ENCODE peak calls at places on chromosomes 11 and 22, in ten cellular contexts. Q is heart left ventricle, Z is IMR-90, F is AG10803, X is coronary artery, K is choroid plexus epithelial cell, D is transverse colon, G is WERI-Rb-1, N is epithelial cell of proximal tubule, L is fibroblast of the aortic adventitia. E is an unnamed sample.

GRCh38 chr11:64545605-64546004 is 45.4 kb upstream of the SLC22A12 start:
- DNase-seq in Q (no peak), Z (peak), F (peak), X (no peak), K (peak), D (no peak), G (no peak), N (peak), L (peak), E (no peak)

GRCh38 chr11:23311986-23312940 is 452.0 kb upstream of the CCDC179 start:
- DNase-seq in Q (no peak), Z (peak), F (peak), X (no peak), K (peak), D (no peak), G (no peak), N (no peak), L (no peak), E (no peak)

GRCh38 chr11:66443602-66444001 is 5.0 kb upstream of the MRPL11 start:
- DNase-seq in Q (no peak), Z (peak), F (peak), X (no peak), K (peak), D (no peak), G (no peak), N (no peak), L (peak), E (no peak)

GRCh38 chr11:34052608-34053160 is 1.2 kb downstream of the CAPRIN1 start:
- DNase-seq in Q (no peak), Z (no peak), F (no peak), X (no peak), K (no peak), D (peak), G (peak), N (no peak), L (no peak), E (peak)

GRCh38 chr11:61709572-61709971 is 29.4 kb downstream of the DAGLA start:
- DNase-seq in Q (no peak), Z (no peak), F (no peak), X (no peak), K (no peak), D (no peak), G (no peak), N (no peak), L (no peak), E (no peak)

GRCh38 chr22:42560781-42561180 is 7.0 kb downstream of the SERHL2 start:
- DNase-seq in Q (no peak), Z (no peak), F (no peak), X (no peak), K (peak), D (no peak), G (peak), N (no peak), L (no peak), E (peak)

GRCh38 chr11:118789501-118790356 is 1.2 kb downstream of the DDX6 start:
- DNase-seq in Q (no peak), Z (no peak), F (peak), X (no peak), K (peak), D (no peak), G (no peak), N (no peak), L (peak), E (no peak)

GRCh38 chr11:78698612-78699011 is 123.9 kb upstream of the NARS2 start:
- DNase-seq in Q (peak), Z (peak), F (peak), X (peak), K (peak), D (no peak), G (no peak), N (no peak), L (peak), E (no peak)

GRCh38 chr22:29062286-29062949 is 787 bp upstream of the C22orf31 start:
- DNase-seq in Q (no peak), Z (no peak), F (no peak), X (no peak), K (no peak), D (no peak), G (no peak), N (no peak), L (peak), E (no peak)

GRCh38 chr11:69466039-69466438 is 15.4 kb upstream of the LINC01488 start:
- DNase-seq in Q (peak), Z (no peak), F (no peak), X (no peak), K (no peak), D (no peak), G (no peak), N (no peak), L (no peak), E (no peak)

GRCh38 chr11:80103149-80103859 is 662.5 kb upstream of the TENM4 start:
- DNase-seq in Q (no peak), Z (peak), F (peak), X (no peak), K (peak), D (no peak), G (no peak), N (peak), L (peak), E (no peak)

GRCh38 chr11:74318241-74318932 is 6.9 kb upstream of the P4HA3 start:
- DNase-seq in Q (no peak), Z (peak), F (no peak), X (no peak), K (peak), D (no peak), G (no peak), N (no peak), L (peak), E (no peak)

GRCh38 chr11:103581680-103582265 is 454.7 kb upstream of the DDI1 start:
- DNase-seq in Q (no peak), Z (peak), F (no peak), X (no peak), K (peak), D (no peak), G (no peak), N (no peak), L (peak), E (no peak)

GRCh38 chr11:131998020-131998419 is 627.6 kb downstream of the NTM start:
- DNase-seq in Q (no peak), Z (no peak), F (no peak), X (no peak), K (no peak), D (peak), G (no peak), N (no peak), L (no peak), E (no peak)

GRCh38 chr22:30866216-30866615 is 102.4 kb downstream of the MORC2 start:
- DNase-seq in Q (no peak), Z (no peak), F (no peak), X (peak), K (no peak), D (no peak), G (no peak), N (no peak), L (no peak), E (no peak)

GRCh38 chr11:36689442-36689841 is 91.4 kb upstream of the RAG2 start:
- DNase-seq in Q (no peak), Z (no peak), F (no peak), X (no peak), K (no peak), D (no peak), G (no peak), N (no peak), L (no peak), E (no peak)

GRCh38 chr22:42716649-42717127 is 4.0 kb downstream of the A4GALT start:
- DNase-seq in Q (no peak), Z (no peak), F (no peak), X (no peak), K (no peak), D (peak), G (no peak), N (no peak), L (no peak), E (peak)

GRCh38 chr11:37811349-37811748 is 1213.3 kb upstream of the RAG2 start:
- DNase-seq in Q (peak), Z (no peak), F (no peak), X (no peak), K (no peak), D (no peak), G (no peak), N (no peak), L (no peak), E (no peak)

GRCh38 chr11:11969380-11970215 is 38.8 kb downstream of the DKK3 start:
- DNase-seq in Q (peak), Z (no peak), F (peak), X (peak), K (no peak), D (no peak), G (no peak), N (no peak), L (no peak), E (no peak)

GRCh38 chr22:20141186-20142077 is 9.4 kb downstream of the CCDC188 start:
- DNase-seq in Q (peak), Z (peak), F (peak), X (no peak), K (peak), D (no peak), G (no peak), N (peak), L (peak), E (no peak)

GRCh38 chr11:96028746-96029145 is 104.8 kb upstream of the MTMR2 start:
- DNase-seq in Q (no peak), Z (no peak), F (no peak), X (no peak), K (no peak), D (no peak), G (no peak), N (no peak), L (no peak), E (no peak)

GRCh38 chr11:900545-900944 is 10.1 kb downstream of the CHID1 start:
- DNase-seq in Q (no peak), Z (no peak), F (no peak), X (no peak), K (no peak), D (no peak), G (no peak), N (no peak), L (no peak), E (no peak)

GRCh38 chr11:8283510-8284272 is 20.0 kb upstream of the LMO1 start:
- DNase-seq in Q (no peak), Z (no peak), F (no peak), X (peak), K (no peak), D (no peak), G (peak), N (no peak), L (no peak), E (peak)

GRCh38 chr11:115247404-115247803 is 256.8 kb downstream of the CADM1 start:
- DNase-seq in Q (no peak), Z (no peak), F (peak), X (no peak), K (peak), D (no peak), G (no peak), N (peak), L (no peak), E (no peak)

GRCh38 chr11:134119094-134119493 is 50.2 kb downstream of the JAM3 start:
- DNase-seq in Q (no peak), Z (peak), F (peak), X (no peak), K (peak), D (no peak), G (no peak), N (no peak), L (peak), E (no peak)

GRCh38 chr22:19057539-19057938 is 64.7 kb downstream of the DGCR2 start:
- DNase-seq in Q (peak), Z (no peak), F (no peak), X (no peak), K (no peak), D (no peak), G (no peak), N (no peak), L (no peak), E (no peak)

GRCh38 chr11:2470495-2470894 is 25.7 kb downstream of the KCNQ1 start:
- DNase-seq in Q (peak), Z (no peak), F (no peak), X (no peak), K (no peak), D (no peak), G (no peak), N (no peak), L (no peak), E (no peak)

GRCh38 chr22:31185056-31185455 is 25.1 kb downstream of the RNF185 start:
- DNase-seq in Q (no peak), Z (peak), F (peak), X (no peak), K (peak), D (no peak), G (no peak), N (no peak), L (peak), E (no peak)

GRCh38 chr11:62601114-62601363 is 626 bp downstream of the MTA2 start:
- DNase-seq in Q (no peak), Z (no peak), F (peak), X (no peak), K (peak), D (peak), G (no peak), N (no peak), L (no peak), E (no peak)

GRCh38 chr11:96311120-96311568 is 31.9 kb downstream of the MAML2 start:
- DNase-seq in Q (no peak), Z (peak), F (peak), X (no peak), K (peak), D (no peak), G (no peak), N (no peak), L (peak), E (no peak)

GRCh38 chr11:90770007-90770406 is 547.2 kb upstream of the CHORDC1 start:
- DNase-seq in Q (no peak), Z (no peak), F (no peak), X (no peak), K (no peak), D (no peak), G (no peak), N (no peak), L (no peak), E (no peak)

GRCh38 chr11:126102436-126102894 is 39.8 kb upstream of the CDON start:
- DNase-seq in Q (no peak), Z (peak), F (peak), X (no peak), K (peak), D (peak), G (no peak), N (no peak), L (peak), E (no peak)

DNA sequence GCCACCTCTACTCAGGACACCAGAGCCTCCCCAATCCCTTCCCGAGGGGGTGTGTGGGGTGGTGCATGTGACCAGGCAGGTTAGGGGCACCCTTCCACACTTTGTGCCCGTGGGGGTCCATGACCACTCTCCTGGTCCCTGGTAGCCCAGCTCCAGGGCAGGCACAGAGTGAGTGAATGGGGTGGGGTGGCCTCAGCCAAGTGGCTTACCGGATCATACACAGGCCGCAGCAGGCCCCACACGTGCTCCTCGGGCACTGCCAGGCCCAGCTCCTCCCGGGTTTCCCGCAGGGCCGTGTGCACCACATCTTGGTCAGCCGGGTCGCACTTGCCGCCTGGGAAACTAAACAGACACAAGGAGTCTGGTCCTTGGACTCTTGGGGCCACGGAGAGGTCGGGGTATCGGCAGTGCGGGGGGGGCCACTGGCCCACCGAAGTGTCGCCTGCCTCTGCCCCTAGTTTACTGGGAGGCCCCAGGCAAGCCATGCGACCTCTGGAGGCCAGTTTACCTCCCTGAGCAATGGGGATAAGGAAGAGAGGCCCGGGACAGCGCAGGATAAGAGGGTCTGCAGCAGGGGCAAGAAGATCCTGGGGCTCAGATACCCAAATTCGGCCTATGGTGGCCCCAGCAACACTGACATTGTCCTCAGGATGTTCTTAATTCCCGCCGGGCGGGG is 889 bp downstream of the NUDT8 start:
- DNase-seq in Q (no peak), Z (no peak), F (no peak), X (no peak), K (no peak), D (no peak), G (no peak), N (no peak), L (no peak), E (no peak)
- TF ChIP-seq CTCF in Q (no peak), Z (no peak), F (no peak), X (no peak), K (no peak), D (no peak), G (no peak), N (no peak), L (no peak), E (no peak)

DNA sequence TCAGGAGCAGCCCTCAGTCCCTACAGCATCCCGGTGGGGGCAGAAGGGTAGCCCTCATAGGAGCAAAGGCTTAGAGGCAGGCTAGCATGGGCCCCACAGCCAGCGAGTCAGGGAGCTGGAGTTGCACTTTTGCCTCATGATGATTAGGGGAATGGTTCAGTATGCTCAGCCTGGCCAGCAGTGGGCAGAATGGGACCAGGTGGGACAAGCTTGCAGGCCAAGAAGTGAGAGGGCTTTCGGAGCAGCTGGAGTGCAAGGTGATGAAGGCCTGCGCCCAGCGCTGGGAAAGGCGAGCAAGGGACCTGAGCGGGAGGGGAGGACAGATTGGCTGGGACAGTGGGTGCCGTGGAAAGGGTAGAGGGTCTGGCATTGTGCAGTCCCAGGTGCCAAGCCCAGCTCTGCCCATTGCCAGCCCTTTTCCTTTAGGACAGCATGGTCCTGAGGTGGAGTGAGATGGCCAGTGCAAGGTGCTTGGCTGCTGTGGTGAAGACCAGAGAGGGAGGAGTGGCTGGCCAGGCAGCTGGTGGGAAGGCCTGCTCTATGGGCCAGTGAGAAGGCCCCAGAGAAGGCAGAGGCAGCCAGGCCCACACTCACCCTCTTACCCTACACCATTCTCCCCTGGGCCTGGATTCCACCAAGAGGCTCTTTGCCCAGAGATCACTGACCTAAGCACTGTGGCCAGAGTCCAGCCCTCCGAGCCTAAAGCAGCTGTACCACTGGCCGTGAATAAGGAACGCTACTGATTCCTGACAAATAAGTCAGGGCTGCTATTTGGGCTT is 47.9 kb upstream of the SUSD2 start:
- DNase-seq in Q (peak), Z (peak), F (peak), X (no peak), K (peak), D (no peak), G (peak), N (no peak), L (no peak), E (no peak)
- TF ChIP-seq CTCF in Q (peak), Z (peak), F (peak), X (peak), K (peak), D (peak), G (peak), N (peak), L (peak), E (no peak)

GRCh38 chr11:46216040-46216764 is 61.3 kb upstream of the CREB3L1 start:
- DNase-seq in Q (no peak), Z (peak), F (no peak), X (no peak), K (no peak), D (no peak), G (no peak), N (no peak), L (peak), E (no peak)

GRCh38 chr11:46212720-46213119 is 64.7 kb upstream of the CREB3L1 start:
- DNase-seq in Q (no peak), Z (no peak), F (no peak), X (no peak), K (no peak), D (no peak), G (no peak), N (no peak), L (no peak), E (no peak)

GRCh38 chr11:46210856-46211255 is 66.6 kb upstream of the CREB3L1 start:
- DNase-seq in Q (no peak), Z (no peak), F (no peak), X (no peak), K (no peak), D (no peak), G (no peak), N (no peak), L (no peak), E (no peak)

GRCh38 chr11:46216765-46217089 is 60.7 kb upstream of the CREB3L1 start:
- DNase-seq in Q (no peak), Z (no peak), F (no peak), X (no peak), K (no peak), D (no peak), G (no peak), N (no peak), L (no peak), E (no peak)

DNA sequence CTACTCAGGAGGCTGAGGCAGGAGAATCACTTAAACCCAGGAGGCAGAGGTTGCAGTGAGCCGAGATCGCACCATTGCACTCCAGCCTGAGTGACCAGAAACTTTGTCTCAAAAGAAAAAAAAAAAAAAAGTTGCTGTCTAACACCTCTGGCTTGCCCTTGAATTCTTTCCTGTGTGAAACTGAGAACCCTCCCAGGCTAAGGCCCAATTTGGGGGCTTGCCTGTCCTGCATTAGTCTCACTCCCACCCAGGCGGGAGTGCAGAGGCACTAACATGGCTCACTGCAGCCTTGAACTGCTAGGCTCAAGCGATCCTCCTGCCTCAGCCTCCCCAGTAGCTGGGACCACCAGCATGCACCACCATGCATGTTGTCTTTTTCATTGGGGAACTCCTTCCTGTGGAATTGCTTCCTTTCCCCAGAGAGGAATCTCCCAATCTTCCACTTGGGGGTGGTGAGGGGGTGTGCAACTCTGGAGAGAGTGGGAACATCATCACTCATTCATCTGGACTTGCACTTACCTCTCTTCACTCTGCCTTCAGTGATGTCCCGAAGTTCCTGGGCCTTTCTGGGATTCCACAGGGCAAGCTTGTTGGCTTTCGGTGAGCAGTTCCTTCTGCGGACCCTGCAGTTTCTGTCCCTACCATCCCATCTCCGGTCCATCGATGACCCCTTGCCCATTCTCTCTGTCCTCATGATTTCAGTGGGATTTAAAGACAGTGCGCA is 62.1 kb upstream of the CREB3L1 start:
- DNase-seq in Q (no peak), Z (no peak), F (no peak), X (no peak), K (no peak), D (no peak), G (no peak), N (no peak), L (no peak), E (no peak)
- TF ChIP-seq CTCF in Q (no peak), Z (no peak), F (no peak), X (no peak), K (no peak), D (no peak), G (no peak), N (no peak), L (no peak), E (no peak)

DNA sequence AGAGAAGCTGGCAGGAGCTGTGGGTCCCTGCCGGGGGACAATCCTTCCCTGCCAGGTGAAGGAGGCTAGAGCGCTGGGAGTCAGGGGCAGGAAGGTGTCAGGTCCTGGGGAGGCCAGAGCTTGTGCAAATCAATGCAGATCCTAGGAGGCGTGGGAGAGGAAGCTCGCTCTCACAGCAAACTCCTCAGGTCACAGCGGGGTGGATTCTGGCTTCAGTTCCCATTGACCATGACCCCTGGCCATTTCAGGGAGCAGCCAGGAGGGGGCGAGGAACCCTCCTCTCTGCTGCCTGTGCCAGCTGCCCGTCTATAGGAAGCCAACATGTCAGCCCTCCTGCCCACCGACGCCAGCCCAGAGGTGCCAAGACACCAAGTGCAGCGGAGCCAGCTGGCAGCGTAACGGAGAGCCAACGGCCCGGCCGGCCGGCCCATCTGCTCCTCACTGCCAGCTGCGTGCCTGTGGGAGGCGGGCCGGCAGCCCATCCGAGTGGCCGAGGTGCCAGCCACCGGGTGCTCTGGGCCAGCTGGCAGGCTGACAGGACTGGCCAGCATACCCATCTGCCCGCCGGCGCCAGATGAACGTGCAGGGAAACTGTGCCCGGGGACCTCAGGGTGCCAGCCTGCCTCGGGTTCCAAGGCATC is 374.9 kb downstream of the MIAT start:
- DNase-seq in Q (no peak), Z (no peak), F (no peak), X (peak), K (peak), D (no peak), G (peak), N (no peak), L (no peak), E (peak)
- TF ChIP-seq CTCF in Q (peak), Z (no peak), F (peak), X (no peak), K (peak), D (no peak), G (peak), N (peak), L (peak), E (peak)

E was measured in glutamatergic neuron.